ENCODE peak calls at places on chromosomes 16 and 17, in five cellular contexts. N is heart left ventricle, R is body of pancreas, K is stomach, J is suprapubic skin. C is an unnamed sample.

GRCh38 chr16:3787924-3788661 is 70.8 kb upstream of the TRAP1 start:
- DNase-seq in N (no peak), R (no peak), K (no peak), J (no peak), C (no peak)

GRCh38 chr16:66382171-66382965 is 15.9 kb downstream of the CDH5 start:
- DNase-seq in N (no peak), R (no peak), K (no peak), J (no peak), C (no peak)

GRCh38 chr16:11833951-11834695 is 17.2 kb downstream of the RSL1D1 start:
- DNase-seq in N (no peak), R (no peak), K (no peak), J (no peak), C (no peak)

GRCh38 chr17:55089955-55090573 is 121.5 kb downstream of the STXBP4 start:
- DNase-seq in N (no peak), R (no peak), K (no peak), J (no peak), C (peak)

GRCh38 chr16:53085539-53086450 is 31.0 kb downstream of the CHD9 start:
- DNase-seq in N (no peak), R (no peak), K (no peak), J (no peak), C (peak)

GRCh38 chr17:20206068-20206467 is 196.9 kb downstream of the SPECC1 start:
- DNase-seq in N (no peak), R (no peak), K (no peak), J (no peak), C (peak)

GRCh38 chr16:35711435-35711834 is 2252.0 kb downstream of the TP53TG3F start:
- DNase-seq in N (no peak), R (no peak), K (no peak), J (no peak), C (no peak)

GRCh38 chr16:27721548-27722265 is 171.8 kb downstream of the KATNIP start:
- DNase-seq in N (peak), R (peak), K (peak), J (peak), C (no peak)

GRCh38 chr17:39139561-39139960 is 11.9 kb downstream of the PLXDC1 start:
- DNase-seq in N (no peak), R (no peak), K (no peak), J (no peak), C (no peak)

GRCh38 chr17:73286863-73287296 is 24.9 kb downstream of the CDC42EP4 start:
- DNase-seq in N (no peak), R (no peak), K (no peak), J (no peak), C (no peak)

GRCh38 chr16:30185683-30186421 is 2.5 kb downstream of the CORO1A start:
- DNase-seq in N (peak), R (peak), K (peak), J (peak), C (no peak)

GRCh38 chr17:17090642-17091103 is 48.4 kb downstream of the MPRIP start:
- DNase-seq in N (no peak), R (peak), K (peak), J (no peak), C (no peak)

GRCh38 chr17:7552621-7553051 is 3.8 kb downstream of the TNFSF12 start:
- DNase-seq in N (no peak), R (no peak), K (no peak), J (no peak), C (no peak)

GRCh38 chr17:7809086-7809790 is 24.8 kb upstream of the KDM6B start:
- DNase-seq in N (no peak), R (no peak), K (no peak), J (no peak), C (no peak)

GRCh38 chr16:14514967-14515366 is 115.1 kb downstream of the PARN start:
- DNase-seq in N (no peak), R (no peak), K (no peak), J (no peak), C (no peak)

GRCh38 chr17:19288453-19288852 is 51.3 kb downstream of the EPN2 start:
- DNase-seq in N (no peak), R (no peak), K (no peak), J (no peak), C (no peak)

GRCh38 chr17:39110435-39111136 is 40.9 kb downstream of the PLXDC1 start:
- DNase-seq in N (no peak), R (peak), K (peak), J (no peak), C (no peak)

GRCh38 chr16:27742333-27742732 is 192.4 kb downstream of the KATNIP start:
- DNase-seq in N (no peak), R (no peak), K (no peak), J (no peak), C (no peak)

GRCh38 chr16:16021988-16022682 is 72.7 kb downstream of the ABCC1 start:
- DNase-seq in N (peak), R (peak), K (peak), J (peak), C (peak)

GRCh38 chr16:8194795-8195194 is 395.5 kb downstream of the TMEM114 start:
- DNase-seq in N (no peak), R (no peak), K (no peak), J (no peak), C (no peak)

GRCh38 chr16:985646-986400 is 4.3 kb downstream of the SOX8 start:
- DNase-seq in N (no peak), R (no peak), K (no peak), J (no peak), C (no peak)

GRCh38 chr16:75109732-75110243 is 6.8 kb downstream of the LDHD start:
- DNase-seq in N (peak), R (peak), K (peak), J (peak), C (no peak)

GRCh38 chr16:65994305-65994704 is 372.2 kb upstream of the CDH5 start:
- DNase-seq in N (no peak), R (no peak), K (no peak), J (no peak), C (no peak)

GRCh38 chr16:88593489-88593888 is 23.3 kb downstream of the ZC3H18 start:
- DNase-seq in N (no peak), R (no peak), K (no peak), J (no peak), C (no peak)

GRCh38 chr17:48715496-48716399 is 6.6 kb downstream of the PRAC1 start:
- DNase-seq in N (no peak), R (no peak), K (no peak), J (no peak), C (no peak)

GRCh38 chr16:49700222-49700927 is 155.5 kb downstream of the ZNF423 start:
- DNase-seq in N (no peak), R (no peak), K (no peak), J (peak), C (peak)

GRCh38 chr17:79844869-79845600 is 5.8 kb upstream of the CBX4 start:
- DNase-seq in N (peak), R (peak), K (peak), J (no peak), C (peak)

GRCh38 chr16:87741700-87742415 is 23.9 kb downstream of the KLHDC4 start:
- DNase-seq in N (no peak), R (no peak), K (no peak), J (no peak), C (no peak)

GRCh38 chr17:75654176-75654575 is 12.8 kb downstream of the RECQL5 start:
- DNase-seq in N (no peak), R (no peak), K (no peak), J (no peak), C (no peak)

GRCh38 chr17:78559749-78560368 is 17.3 kb downstream of the DNAH17 start:
- DNase-seq in N (peak), R (no peak), K (no peak), J (no peak), C (no peak)

GRCh38 chr17:17359271-17359670 is 56.1 kb downstream of the NT5M start:
- DNase-seq in N (peak), R (no peak), K (no peak), J (no peak), C (no peak)

GRCh38 chr17:66514227-66514806 is 211.9 kb downstream of the PRKCA start:
- DNase-seq in N (no peak), R (no peak), K (no peak), J (no peak), C (peak)

DNA sequence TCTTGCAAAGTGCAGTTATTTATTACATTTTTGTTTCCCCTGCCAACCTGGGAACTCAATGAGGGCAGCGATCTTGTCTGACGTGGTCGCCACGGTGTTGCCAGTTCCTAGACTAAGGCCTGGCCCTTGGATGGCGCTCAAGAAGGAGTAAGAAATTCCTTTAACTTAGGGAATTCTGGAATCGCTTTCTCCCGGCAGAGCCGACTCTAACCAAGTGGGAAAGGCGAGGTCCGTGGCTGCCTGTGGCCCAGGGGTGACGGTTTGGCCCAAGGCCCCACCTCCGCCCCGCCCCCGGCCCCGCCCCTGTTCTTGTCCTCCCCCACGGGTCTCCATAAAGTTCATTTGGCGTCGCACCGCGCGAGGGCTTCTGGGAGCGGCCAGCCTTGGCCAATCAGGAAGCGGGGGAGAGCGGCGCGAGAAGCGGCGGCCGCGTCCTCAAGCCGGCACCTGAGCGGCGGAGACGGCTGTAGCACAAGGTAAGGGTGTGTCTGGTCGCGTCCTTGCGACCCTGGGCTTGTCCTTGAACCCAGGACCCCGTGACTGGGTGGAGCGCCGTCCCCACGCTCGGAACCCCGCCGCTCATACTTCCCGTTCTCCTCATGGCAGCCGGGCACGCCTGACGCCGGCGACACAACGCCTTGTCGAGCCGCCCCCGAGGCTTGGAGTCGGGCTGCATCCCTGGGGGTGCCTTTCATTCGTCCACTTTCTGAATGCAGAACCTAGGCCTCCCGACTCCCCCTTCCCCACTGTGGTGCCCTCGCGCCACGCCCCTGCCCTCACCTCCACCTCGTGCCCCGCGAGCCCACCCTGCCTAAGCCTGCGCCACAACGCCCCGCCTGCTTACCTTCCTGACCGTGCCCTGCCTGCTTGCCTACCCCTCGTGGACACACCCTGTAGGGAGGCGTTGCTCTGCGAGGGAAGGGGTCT is at the start of gene NUP93:
- DNase-seq in N (peak), R (peak), K (peak), J (peak), C (peak)
- TF ChIP-seq POLR2A in N (peak), R (peak), K (no peak), J (no peak), C (peak)

GRCh38 chr16:23317266-23317661 is 15.2 kb downstream of the SCNN1B start:
- DNase-seq in N (no peak), R (peak), K (peak), J (no peak), C (no peak)
- TF ChIP-seq POLR2A in N (no peak), R (no peak), K (no peak), J (no peak), C (no peak)

DNA sequence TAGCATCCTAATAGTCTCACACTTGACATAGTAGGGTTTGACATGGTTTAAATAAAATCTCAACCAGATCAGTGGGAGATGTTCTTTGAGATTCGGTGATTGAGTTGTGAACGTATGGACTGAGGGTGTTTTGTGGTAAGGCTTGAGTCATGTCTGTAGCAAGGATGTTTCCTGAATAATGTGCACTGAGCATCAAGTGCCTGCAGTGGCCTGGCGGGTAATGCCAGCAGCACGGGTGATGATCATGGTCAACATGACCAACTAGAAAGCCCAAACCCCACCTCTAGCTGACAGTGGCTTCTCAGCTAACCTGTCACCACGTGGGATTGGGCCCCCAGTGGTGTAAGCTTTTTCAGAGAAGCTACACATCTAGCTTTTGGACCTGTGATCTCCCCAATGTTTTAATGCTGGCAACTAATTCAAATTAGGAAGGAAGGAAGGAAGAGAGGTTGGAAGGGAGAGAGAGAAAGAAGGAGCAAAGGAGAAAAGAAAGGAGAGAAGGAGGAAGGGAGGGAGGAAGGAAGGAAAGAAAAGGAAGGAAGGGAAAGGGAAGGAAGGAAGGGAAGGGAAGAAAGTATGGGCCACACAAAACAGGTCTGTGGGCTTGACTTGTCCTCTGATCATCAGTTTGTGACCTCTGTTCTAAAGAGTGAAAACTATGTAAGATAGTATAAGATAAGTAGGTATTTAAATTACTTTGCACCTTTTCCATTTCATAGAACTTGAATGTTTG is 55.4 kb downstream of the WWOX start:
- DNase-seq in N (no peak), R (no peak), K (no peak), J (no peak), C (no peak)
- TF ChIP-seq POLR2A in N (no peak), R (no peak), K (no peak), J (no peak), C (no peak)

GRCh38 chr17:77455111-77455877 is 314.5 kb downstream of the SEC14L1 start:
- DNase-seq in N (no peak), R (no peak), K (no peak), J (no peak), C (no peak)
- TF ChIP-seq POLR2A in N (no peak), R (no peak), K (no peak), J (no peak), C (no peak)